ENCODE peak calls at places on chromosomes 11 and 22, in six cellular contexts. M, N, A, Z, C and Q are unnamed samples.

GRCh38 chr11:47507016-47507631 is 45.8 kb downstream of the CELF1 start:
- DNase-seq in M (no peak), N (no peak), A (no peak), Z (no peak), C (no peak), Q (no peak)

GRCh38 chr11:115144014-115144413 is 360.2 kb downstream of the CADM1 start:
- DNase-seq in M (no peak), N (no peak), A (no peak), Z (no peak), C (no peak), Q (no peak)

GRCh38 chr11:82960000-82960778 is 58.7 kb downstream of the DDIAS start:
- DNase-seq in M (no peak), N (no peak), A (no peak), Z (no peak), C (no peak), Q (peak)

GRCh38 chr22:39979048-39979447 is 15.7 kb upstream of the FAM83F start:
- DNase-seq in M (no peak), N (no peak), A (no peak), Z (no peak), C (no peak), Q (no peak)

GRCh38 chr11:102111787-102112653 is 1.8 kb downstream of the YAP1 start:
- DNase-seq in M (no peak), N (no peak), A (peak), Z (peak), C (peak), Q (no peak)

GRCh38 chr22:20748082-20748481 is 25.8 kb upstream of the SERPIND1 start:
- DNase-seq in M (no peak), N (no peak), A (no peak), Z (no peak), C (no peak), Q (no peak)

GRCh38 chr11:31812392-31813241 is 1.5 kb upstream of the PAX6 start:
- DNase-seq in M (no peak), N (no peak), A (no peak), Z (peak), C (no peak), Q (no peak)

GRCh38 chr11:118618115-118618990 is 10.9 kb downstream of the PHLDB1 start:
- DNase-seq in M (peak), N (no peak), A (peak), Z (no peak), C (no peak), Q (no peak)

GRCh38 chr11:17076517-17077239 is 789 bp downstream of the RPS13 start:
- DNase-seq in M (no peak), N (no peak), A (no peak), Z (no peak), C (no peak), Q (no peak)

GRCh38 chr11:18588297-18589252 is at the start of gene UEVLD:
- DNase-seq in M (peak), N (peak), A (peak), Z (peak), C (peak), Q (peak)

GRCh38 chr11:1410366-1411291 is 20.9 kb downstream of the BRSK2 start:
- DNase-seq in M (no peak), N (no peak), A (no peak), Z (no peak), C (no peak), Q (no peak)

GRCh38 chr22:38935616-38936015 is 21.8 kb upstream of the APOBEC3A start:
- DNase-seq in M (no peak), N (no peak), A (no peak), Z (no peak), C (no peak), Q (no peak)

GRCh38 chr11:117200813-117201515 is 1.8 kb downstream of the TAGLN start:
- DNase-seq in M (no peak), N (no peak), A (no peak), Z (peak), C (no peak), Q (no peak)

GRCh38 chr11:9575531-9576240 is 2.2 kb downstream of the WEE1 start:
- DNase-seq in M (no peak), N (no peak), A (no peak), Z (no peak), C (no peak), Q (no peak)

GRCh38 chr22:37681001-37681424 is 5.1 kb upstream of the NOL12 start:
- DNase-seq in M (no peak), N (no peak), A (no peak), Z (no peak), C (no peak), Q (no peak)